ENCODE peak calls at places on chromosomes 4 and X, in six cellular contexts. Q, V, J, M, O and R are unnamed samples.
A peak's percentile ranks its signal among the peaks of the same experiment; 100 is the strongest.

GRCh38 chr4:27048350-27049100 is 187.9 kb downstream of the STIM2 start:
- DNase-seq in Q (no peak), V (no peak), O (no peak), J (peak; percentile 14), M (no peak), R (no peak)

GRCh38 chrX:153441981-153442380 is 3.9 kb downstream of the TREX2 start:
- DNase-seq in Q (no peak), J (no peak), O (no peak), M (no peak), V (no peak), R (no peak)

GRCh38 chr4:142309772-142310171 is 536.3 kb downstream of the INPP4B start:
- DNase-seq in M (no peak), V (no peak), O (no peak), Q (no peak), J (no peak), R (no peak)

GRCh38 chr4:81747242-81747930 is 275.7 kb upstream of the RASGEF1B start:
- DNase-seq in Q (no peak), M (no peak), V (no peak), J (no peak), O (no peak), R (no peak)

GRCh38 chr4:141169391-141169790 is 36.1 kb upstream of the RNF150 start:
- DNase-seq in J (no peak), M (no peak), V (no peak), O (no peak), Q (no peak), R (no peak)

GRCh38 chr4:6688879-6689505 is 4.7 kb upstream of the S100P start:
- DNase-seq in J (peak; percentile 96), Q (peak; percentile 23), O (peak; percentile 91), V (peak; percentile 64), M (no peak), R (peak; percentile 38)

GRCh38 chr4:110091426-110091825 is 107.0 kb downstream of the ELOVL6 start:
- DNase-seq in V (no peak), Q (no peak), O (no peak), J (peak; percentile 85), M (no peak), R (no peak)

GRCh38 chr4:73593631-73594241 is 26.5 kb downstream of the RASSF6 start:
- DNase-seq in J (no peak), V (no peak), M (no peak), Q (no peak), O (no peak), R (no peak)

GRCh38 chrX:139930923-139931645 is 1.8 kb downstream of the ATP11C start:
- DNase-seq in V (no peak), J (peak; percentile 10), M (peak; percentile 55), O (peak; percentile 62), Q (no peak), R (no peak)

GRCh38 chr4:57193996-57194675 is 84.0 kb upstream of the IGFBP7 start:
- DNase-seq in Q (no peak), V (no peak), J (no peak), M (no peak), O (peak; percentile 76), R (peak; percentile 52)

GRCh38 chrX:283115-283845 is 2.1 kb downstream of the PLCXD1 start:
- DNase-seq in J (peak; percentile 87), M (peak; percentile 91), V (peak; percentile 87), Q (peak; percentile 88), O (peak; percentile 98), R (peak; percentile 94)

GRCh38 chrX:72532371-72532770 is 40.3 kb downstream of the HDAC8 start:
- DNase-seq in J (no peak), O (no peak), V (no peak), M (no peak), Q (no peak), R (no peak)

GRCh38 chrX:72045552-72046277 is 86.0 kb downstream of the RTL5 start:
- DNase-seq in M (no peak), O (peak; percentile 83), Q (no peak), J (peak; percentile 65), V (no peak), R (peak; percentile 41)

GRCh38 chr4:139243448-139244365 is 36.3 kb downstream of the MGARP start:
- DNase-seq in Q (no peak), J (peak; percentile 99), M (no peak), V (no peak), O (no peak), R (no peak)

GRCh38 chrX:29671426-29671825 is 543.9 kb upstream of the MAGEB2 start:
- DNase-seq in V (no peak), M (no peak), J (peak; percentile 35), Q (no peak), O (no peak), R (no peak)

GRCh38 chr4:88522702-88523324 is 763 bp downstream of the PYURF start:
- DNase-seq in M (peak; percentile 74), J (peak; percentile 34), Q (no peak), V (no peak), O (peak; percentile 69), R (peak; percentile 21)

GRCh38 chr4:146472404-146472803 is 49.3 kb downstream of the SLC10A7 start:
- DNase-seq in J (no peak), V (no peak), Q (no peak), M (no peak), O (peak; percentile 63), R (peak; percentile 30)

GRCh38 chrX:2819345-2820130 is 9.2 kb upstream of the GYG2 start:
- DNase-seq in O (peak; percentile 30), J (no peak), M (no peak), Q (no peak), V (no peak), R (no peak)

GRCh38 chr4:69738872-69739271 is 21.5 kb downstream of the SULT1B1 start:
- DNase-seq in M (no peak), Q (no peak), J (no peak), V (no peak), O (no peak), R (no peak)

GRCh38 chr4:146514651-146515379 is 6.9 kb downstream of the SLC10A7 start:
- DNase-seq in M (no peak), O (no peak), V (no peak), Q (no peak), J (no peak), R (no peak)

GRCh38 chr4:113278324-113278934 is 229.0 kb downstream of the ANK2 start:
- DNase-seq in M (no peak), Q (peak; percentile 44), V (peak; percentile 9), O (peak; percentile 91), J (peak; percentile 74), R (peak; percentile 79)

GRCh38 chr4:165207016-165207430 is 338 bp upstream of the KLHL2 start:
- DNase-seq in O (no peak), M (no peak), V (no peak), Q (no peak), J (peak; percentile 40), R (no peak)

GRCh38 chr4:105990933-105991332 is 95.7 kb downstream of the NPNT start:
- DNase-seq in O (no peak), M (peak; percentile 78), V (no peak), Q (no peak), J (peak; percentile 66), R (no peak)

GRCh38 chr4:41887821-41888699 is 47.2 kb upstream of the TMEM33 start:
- DNase-seq in J (peak; percentile 21), V (peak; percentile 27), Q (no peak), O (peak; percentile 64), M (no peak), R (peak; percentile 38)

GRCh38 chr4:26199566-26199965 is 121.2 kb upstream of the RBPJ start:
- DNase-seq in O (no peak), Q (no peak), M (no peak), J (no peak), V (no peak), R (no peak)

GRCh38 chr4:162163892-162164759 is at the start of gene FSTL5:
- DNase-seq in J (peak; percentile 81), V (no peak), Q (peak; percentile 43), M (peak; percentile 84), O (peak; percentile 99), R (peak; percentile 98)

GRCh38 chr4:52299120-52299519 is 248.0 kb downstream of the SPATA18 start:
- DNase-seq in O (no peak), M (no peak), V (no peak), J (no peak), Q (no peak), R (no peak)

GRCh38 chrX:93874554-93874953 is 200.5 kb downstream of the FAM133A start:
- DNase-seq in O (peak; percentile 68), J (no peak), Q (no peak), M (no peak), V (no peak), R (peak; percentile 31)

GRCh38 chr4:3716034-3716875 is 49.9 kb upstream of the ADRA2C start:
- DNase-seq in M (peak; percentile 55), V (no peak), O (no peak), Q (no peak), J (no peak), R (no peak)

GRCh38 chrX:150935466-150935865 is 37.0 kb upstream of the CD99L2 start:
- DNase-seq in V (no peak), Q (no peak), O (no peak), J (peak; percentile 70), M (no peak), R (no peak)

GRCh38 chrX:108131471-108131870 is 39.9 kb downstream of the ATG4A start:
- DNase-seq in M (no peak), Q (no peak), J (peak; percentile 79), O (no peak), V (no peak), R (no peak)

GRCh38 chr4:152896819-152897218 is 39.3 kb upstream of the FHDC1 start:
- DNase-seq in M (no peak), O (no peak), Q (no peak), J (peak; percentile 22), V (no peak), R (no peak)

GRCh38 chr4:6749340-6750171 is 33.0 kb upstream of the KIAA0232 start:
- DNase-seq in J (peak; percentile 55), O (peak; percentile 47), V (no peak), M (peak; percentile 89), Q (no peak), R (no peak)

GRCh38 chr4:8328866-8329559 is 59.5 kb downstream of the HTRA3 start:
- DNase-seq in O (peak; percentile 31), V (no peak), Q (no peak), J (no peak), M (peak; percentile 51), R (no peak)